ENCODE peak calls at places on chromosomes 4 and X, in ten cellular contexts. T is fibroblast of pulmonary artery, Y is AG09309, O is heart right ventricle, M is WERI-Rb-1, L is IMR-90, N is nephron progenitor cell, W is tibial nerve, E is fibroblast of mammary gland, H is mucosa of descending colon. P is an unnamed sample.

GRCh38 chr4:124111922-124112321 is 600.6 kb downstream of the ANKRD50 start:
- DNase-seq in M (peak), Y (peak), E (peak), T (peak), H (no peak), O (peak), W (no peak), N (peak), L (peak), P (peak)

GRCh38 chr4:28443371-28443770 is 1582.7 kb downstream of the STIM2 start:
- DNase-seq in H (no peak), W (no peak), L (no peak), O (no peak), Y (no peak), N (no peak), T (no peak), M (no peak), E (no peak), P (no peak)

GRCh38 chrX:46488712-46489111 is 56.5 kb downstream of the ZNF674 start:
- DNase-seq in H (no peak), L (no peak), O (no peak), T (no peak), Y (no peak), N (no peak), E (no peak), M (no peak), W (no peak), P (no peak)

GRCh38 chr4:182289809-182290208 is 46.6 kb downstream of the TENM3 start:
- DNase-seq in O (no peak), W (no peak), Y (no peak), E (no peak), L (no peak), M (no peak), H (no peak), T (no peak), N (no peak), P (no peak)

GRCh38 chr4:37802068-37802666 is 24.3 kb upstream of the PGM2 start:
- DNase-seq in O (peak), L (peak), W (no peak), Y (no peak), M (peak), T (peak), H (peak), E (peak), N (peak), P (peak)

GRCh38 chr4:41977709-41978108 is 3.8 kb upstream of the DCAF4L1 start:
- DNase-seq in H (no peak), O (no peak), T (peak), M (no peak), E (peak), N (no peak), Y (no peak), W (no peak), L (peak), P (no peak)

GRCh38 chrX:43562372-43562771 is 93.7 kb upstream of the MAOA start:
- DNase-seq in H (no peak), W (no peak), Y (no peak), N (no peak), T (no peak), O (no peak), L (no peak), M (no peak), E (peak), P (peak)

GRCh38 chrX:48702032-48702431 is 5.5 kb downstream of the SUV39H1 start:
- DNase-seq in O (no peak), T (no peak), M (no peak), Y (no peak), E (no peak), H (no peak), L (no peak), W (no peak), N (no peak), P (no peak)

GRCh38 chr4:79331126-79331876 is 5.4 kb upstream of the NAA11 start:
- DNase-seq in O (no peak), E (peak), L (no peak), N (no peak), W (no peak), H (peak), T (peak), Y (no peak), M (no peak), P (peak)

GRCh38 chrX:68692651-68693050 is 45.2 kb downstream of the STARD8 start:
- DNase-seq in H (no peak), N (no peak), Y (no peak), W (no peak), L (peak), E (peak), T (no peak), O (no peak), M (no peak), P (no peak)

GRCh38 chrX:23515028-23515427 is 152.3 kb upstream of the PRDX4 start:
- DNase-seq in Y (no peak), M (no peak), L (no peak), T (no peak), W (no peak), N (no peak), E (no peak), H (no peak), O (no peak), P (peak)

GRCh38 chr4:16225681-16225995 is 633 bp downstream of the TAPT1 start:
- DNase-seq in Y (no peak), H (no peak), T (no peak), M (no peak), N (no peak), W (no peak), E (no peak), O (no peak), L (no peak), P (no peak)

GRCh38 chrX:17564689-17565409 is 172.4 kb upstream of the SCML1 start:
- DNase-seq in L (no peak), M (no peak), H (no peak), T (no peak), Y (peak), O (no peak), N (no peak), E (peak), W (no peak), P (peak)

GRCh38 chr4:141647982-141648381 is 11.6 kb downstream of the IL15 start:
- DNase-seq in O (no peak), H (no peak), L (no peak), T (no peak), N (no peak), Y (no peak), W (no peak), E (no peak), M (no peak), P (no peak)

GRCh38 chrX:123833387-123833786 is 26.5 kb upstream of the XIAP start:
- DNase-seq in L (peak), H (peak), W (no peak), M (peak), O (peak), E (peak), N (peak), Y (no peak), T (peak), P (peak)

GRCh38 chrX:153845195-153845594 is 14.9 kb upstream of the PDZD4 start:
- DNase-seq in E (no peak), Y (no peak), L (no peak), O (no peak), M (no peak), T (no peak), H (no peak), W (no peak), N (no peak), P (no peak)

GRCh38 chrX:49040376-49040955 is 2.7 kb downstream of the TFE3 start:
- DNase-seq in N (no peak), T (peak), O (no peak), W (no peak), M (no peak), H (no peak), E (peak), Y (no peak), L (peak), P (peak)

GRCh38 chr4:169315530-169316306 is 45.0 kb upstream of the SH3RF1 start:
- DNase-seq in E (peak), L (peak), Y (no peak), O (no peak), N (peak), M (no peak), H (no peak), W (no peak), T (peak), P (peak)

GRCh38 chrX:51614353-51614752 is 4.4 kb downstream of the CENPVL3 start:
- DNase-seq in Y (peak), T (peak), E (peak), M (no peak), N (no peak), H (peak), W (no peak), O (no peak), L (peak), P (peak)

GRCh38 chr4:76723916-76724315 is 174.0 kb downstream of the SOWAHB start:
- DNase-seq in O (no peak), W (no peak), E (peak), H (no peak), T (peak), M (no peak), L (peak), N (no peak), Y (peak), P (peak)

GRCh38 chrX:53882331-53882730 is 161.9 kb downstream of the PHF8 start:
- DNase-seq in M (no peak), H (peak), W (no peak), L (peak), E (peak), O (no peak), Y (peak), N (no peak), T (peak), P (peak)

GRCh38 chr4:129429566-129430339 is 333.8 kb downstream of the C4orf33 start:
- DNase-seq in M (no peak), E (no peak), L (no peak), N (no peak), O (no peak), Y (no peak), W (no peak), T (no peak), H (no peak), P (no peak)

GRCh38 chrX:1465261-1466231 is 12.8 kb upstream of the ASMTL start:
- DNase-seq in N (no peak), M (peak), O (peak), Y (no peak), H (peak), T (no peak), W (no peak), E (no peak), L (no peak), P (no peak)

GRCh38 chr4:5791654-5792053 is 80.7 kb downstream of the EVC start:
- DNase-seq in Y (no peak), O (no peak), H (no peak), L (no peak), W (no peak), M (no peak), E (no peak), T (no peak), N (no peak), P (no peak)

GRCh38 chrX:42093756-42094155 is 170.4 kb upstream of the CASK start:
- DNase-seq in E (peak), Y (no peak), T (peak), N (no peak), W (no peak), H (no peak), M (no peak), O (no peak), L (peak), P (no peak)

GRCh38 chr4:156515295-156515694 is 456.3 kb downstream of the PDGFC start:
- DNase-seq in W (no peak), E (peak), N (no peak), L (peak), O (no peak), T (peak), H (no peak), M (no peak), Y (no peak), P (no peak)

GRCh38 chrX:21487832-21488231 is 113.6 kb downstream of the CNKSR2 start:
- DNase-seq in O (no peak), N (no peak), Y (no peak), T (peak), E (no peak), L (peak), H (peak), W (no peak), M (no peak), P (peak)

GRCh38 chr4:149896428-149896827 is 80.8 kb upstream of the IQCM start:
- DNase-seq in E (peak), W (no peak), L (peak), H (peak), Y (peak), T (peak), O (no peak), M (peak), N (peak), P (peak)

GRCh38 chr4:2241003-2241402 is 918 bp downstream of the HAUS3 start:
- DNase-seq in H (no peak), T (no peak), W (no peak), M (no peak), E (no peak), O (no peak), N (no peak), Y (no peak), L (no peak), P (no peak)

GRCh38 chrX:15349046-15349445 is 13.7 kb upstream of the PIGA start:
- DNase-seq in O (peak), E (peak), M (peak), N (peak), Y (peak), T (peak), H (peak), L (peak), W (no peak), P (peak)

GRCh38 chr4:176187610-176188009 is 7.8 kb downstream of the SPATA4 start:
- DNase-seq in O (no peak), H (no peak), L (peak), Y (no peak), N (no peak), W (no peak), M (no peak), T (no peak), E (peak), P (no peak)

GRCh38 chr4:100681289-100681688 is 163.5 kb upstream of the EMCN start:
- DNase-seq in E (no peak), H (no peak), L (no peak), M (no peak), O (no peak), Y (no peak), W (no peak), T (no peak), N (no peak), P (no peak)

GRCh38 chr4:121164291-121164690 is at the start of gene TNIP3:
- DNase-seq in O (no peak), T (peak), Y (no peak), W (no peak), L (peak), N (no peak), M (no peak), H (peak), E (peak), P (peak)

GRCh38 chr4:81756973-81757372 is 285.3 kb upstream of the RASGEF1B start:
- DNase-seq in M (no peak), W (no peak), L (no peak), O (no peak), T (no peak), Y (no peak), N (no peak), E (no peak), H (no peak), P (no peak)

GRCh38 chr4:176999943-177000543 is 207.3 kb upstream of the VEGFC start:
- DNase-seq in H (no peak), E (no peak), T (no peak), Y (no peak), N (no peak), M (no peak), L (no peak), W (no peak), O (no peak), P (peak)

DNA sequence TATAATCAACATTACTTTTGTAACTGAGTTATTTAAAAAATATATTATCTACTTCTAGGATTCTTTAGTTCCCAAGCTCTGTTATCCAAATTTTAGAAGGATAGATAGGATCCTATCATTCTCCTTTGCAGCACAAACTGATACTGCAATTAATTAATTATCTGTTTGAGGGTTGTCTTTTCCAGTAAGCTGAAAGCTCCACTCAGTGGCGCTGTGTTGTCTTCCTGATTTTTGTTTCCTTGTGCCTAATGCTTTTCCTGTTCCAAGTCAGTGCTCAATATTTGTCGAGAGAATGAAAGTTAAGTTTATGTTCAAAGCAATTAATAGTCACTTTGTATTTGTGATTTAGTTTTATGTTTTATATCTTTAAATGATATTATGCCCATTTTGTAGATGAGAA is 107.4 kb upstream of the ANK2 start:
- DNase-seq in H (no peak), M (no peak), T (no peak), E (no peak), O (no peak), W (no peak), L (no peak), Y (no peak), N (no peak), P (no peak)
- TF ChIP-seq CTCF in H (no peak), M (peak), T (peak), E (no peak), O (no peak), W (no peak), L (no peak), Y (no peak), N (no peak), P (no peak)

DNA sequence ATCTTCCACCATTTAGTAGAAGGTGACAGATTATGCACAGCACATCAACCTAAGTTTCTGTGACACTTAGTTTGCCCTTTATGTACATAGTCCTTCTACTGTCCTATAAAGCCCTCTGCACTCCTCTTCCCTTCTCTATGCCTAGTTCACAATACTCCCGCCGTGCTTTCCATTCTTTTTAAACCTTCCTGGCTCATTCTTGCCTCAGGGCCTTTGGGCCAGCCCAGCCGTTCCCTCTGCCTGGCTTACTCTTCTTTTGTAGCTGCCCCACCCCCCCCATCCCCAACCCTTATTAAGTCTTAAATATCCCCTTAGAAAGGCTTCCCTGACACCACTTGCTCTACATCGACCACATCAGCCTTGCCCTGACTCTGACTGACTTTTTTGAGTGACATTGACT is 33.0 kb downstream of the SGMS2 start:
- DNase-seq in T (no peak), O (no peak), M (no peak), E (no peak), W (no peak), H (no peak), Y (no peak), L (no peak), N (no peak), P (no peak)
- TF ChIP-seq CTCF in T (no peak), O (no peak), M (no peak), E (no peak), W (no peak), H (no peak), Y (no peak), L (no peak), N (no peak), P (no peak)

GRCh38 chr4:13170131-13170530 is 314.0 kb downstream of the RAB28 start:
- DNase-seq in Y (no peak), W (no peak), M (no peak), T (no peak), E (no peak), N (no peak), L (no peak), H (no peak), O (no peak), P (no peak)

GRCh38 chr4:13169731-13170130 is 314.4 kb downstream of the RAB28 start:
- DNase-seq in Y (no peak), E (no peak), W (no peak), L (no peak), O (no peak), T (no peak), H (no peak), N (no peak), M (no peak), P (no peak)

GRCh38 chr4:13176603-13177190 is 307.4 kb downstream of the RAB28 start:
- DNase-seq in E (no peak), L (no peak), H (no peak), N (peak), T (no peak), O (no peak), M (no peak), Y (no peak), W (no peak), P (no peak)

GRCh38 chr4:13171292-13172057 is 312.7 kb downstream of the RAB28 start:
- DNase-seq in T (no peak), L (no peak), H (no peak), M (no peak), Y (no peak), O (no peak), W (no peak), E (no peak), N (no peak), P (no peak)

GRCh38 chr4:13173974-13174373 is 310.2 kb downstream of the RAB28 start:
- DNase-seq in T (peak), L (no peak), O (peak), M (no peak), N (no peak), E (peak), W (peak), H (peak), Y (no peak), P (no peak)
- TF ChIP-seq CTCF in T (no peak), L (no peak), O (no peak), M (no peak), N (no peak), E (no peak), W (no peak), H (no peak), Y (no peak), P (no peak)

GRCh38 chrX:128106630-128107029 is 54.4 kb upstream of the ACTRT1 start:
- DNase-seq in H (peak), N (peak), E (no peak), O (no peak), T (no peak), L (no peak), W (no peak), M (peak), Y (no peak), P (peak)
- TF ChIP-seq CTCF in H (no peak), N (peak), E (no peak), O (no peak), T (no peak), L (no peak), W (no peak), M (peak), Y (no peak), P (peak)

GRCh38 chr4:154024097-154024496 is 235.2 kb upstream of the SFRP2 start:
- DNase-seq in Y (no peak), L (no peak), T (no peak), H (no peak), E (no peak), M (peak), W (no peak), N (no peak), O (no peak), P (no peak)
- TF ChIP-seq CTCF in Y (peak), L (no peak), T (no peak), H (no peak), E (peak), M (peak), W (no peak), N (no peak), O (peak), P (no peak)

DNA sequence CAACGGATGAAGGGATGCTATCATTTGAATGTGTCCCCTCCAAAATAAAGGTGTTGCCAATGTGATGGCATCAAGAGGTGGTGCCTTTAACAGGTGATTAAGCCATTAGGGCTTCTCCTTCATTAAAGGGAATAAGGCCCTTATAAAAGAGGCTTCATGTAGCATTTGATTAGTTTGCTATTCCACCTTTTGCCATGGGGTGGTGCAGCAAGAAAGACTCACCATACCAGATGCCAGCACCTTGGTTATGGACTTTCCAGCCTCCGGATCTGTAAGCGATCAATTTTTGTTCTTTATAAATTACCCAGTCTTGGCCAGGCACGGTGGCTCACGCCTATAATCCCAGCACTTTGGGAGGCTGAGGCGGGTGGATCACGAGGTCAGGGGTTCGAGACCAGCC is 7.9 kb upstream of the SLC25A43 start:
- DNase-seq in M (peak), W (no peak), Y (no peak), O (no peak), H (peak), L (peak), N (no peak), E (peak), T (peak), P (peak)
- TF ChIP-seq CTCF in M (peak), W (peak), Y (peak), O (no peak), H (no peak), L (peak), N (no peak), E (peak), T (peak), P (peak)

DNA sequence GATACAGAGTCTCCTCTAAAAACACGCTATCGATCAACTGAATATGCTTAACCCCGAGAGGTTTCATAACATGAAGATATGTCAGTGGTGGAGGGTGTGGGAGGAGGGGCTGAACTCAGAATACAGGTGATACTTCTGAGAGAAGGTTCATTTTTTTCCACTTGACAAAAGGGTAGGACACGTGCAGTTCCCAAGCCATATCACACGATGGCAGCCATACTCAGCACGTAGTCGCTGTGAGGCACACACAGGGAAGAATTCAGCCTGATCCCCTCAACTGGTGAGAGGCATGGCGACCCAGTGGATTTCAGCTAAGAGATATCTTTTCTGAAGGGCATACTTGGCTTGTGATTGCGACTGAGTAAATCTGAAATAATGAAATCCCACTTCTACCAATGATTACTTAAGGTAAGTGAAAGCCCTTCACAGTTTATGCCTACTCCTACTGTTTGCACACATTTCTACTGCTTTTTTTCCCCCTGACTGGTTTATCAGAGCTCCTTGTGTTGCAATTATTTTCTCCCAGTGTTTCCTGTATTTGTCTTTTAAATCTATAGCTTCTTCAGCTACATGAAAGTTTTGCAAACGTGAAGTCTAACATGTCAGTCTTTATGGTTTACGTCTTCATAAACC is 133.1 kb downstream of the CORIN start:
- DNase-seq in W (no peak), N (peak), T (peak), M (peak), H (peak), O (peak), Y (no peak), E (peak), L (peak), P (peak)
- TF ChIP-seq CTCF in W (peak), N (peak), T (peak), M (peak), H (no peak), O (peak), Y (peak), E (peak), L (peak), P (peak)